ENCODE peak calls at places on chromosome 14, in eight cellular contexts. P, X, J, N, K, B, M and R are unnamed samples.

GRCh38 chr14:105420141-105420975 is 731 bp downstream of the MTA1 start:
- DNase-seq in P (no peak), X (no peak), J (no peak), N (no peak), K (no peak), B (no peak), M (no peak), R (peak; percentile 24)

GRCh38 chr14:86604546-86604945 is 1074.6 kb downstream of the FLRT2 start:
- DNase-seq in P (no peak), X (no peak), J (no peak), N (no peak), K (no peak), B (no peak), M (no peak), R (no peak)

GRCh38 chr14:34722723-34723545 is 8.5 kb upstream of the CFL2 start:
- DNase-seq in P (peak; percentile 32), X (no peak), J (no peak), N (peak; percentile 78), K (peak; percentile 61), B (peak; percentile 27), M (peak; percentile 59), R (peak; percentile 60)

GRCh38 chr14:80621701-80622100 is 319.8 kb downstream of the CEP128 start:
- DNase-seq in P (no peak), X (no peak), J (no peak), N (peak; percentile 71), K (peak; percentile 16), B (no peak), M (no peak), R (no peak)

GRCh38 chr14:101962503-101962874 is 1.9 kb upstream of the DYNC1H1 start:
- DNase-seq in P (peak; percentile 74), X (peak; percentile 88), J (no peak), N (no peak), K (peak; percentile 21), B (peak; percentile 64), M (no peak), R (no peak)

GRCh38 chr14:29782041-29782440 is 145.6 kb downstream of the PRKD1 start:
- DNase-seq in P (no peak), X (no peak), J (no peak), N (no peak), K (no peak), B (no peak), M (no peak), R (no peak)

GRCh38 chr14:61965030-61965745 is 203.0 kb downstream of the SNAPC1 start:
- DNase-seq in P (no peak), X (no peak), J (no peak), N (no peak), K (no peak), B (no peak), M (no peak), R (peak; percentile 11)

GRCh38 chr14:106845286-106846087 is 1319.1 kb downstream of the TMEM121 start:
- DNase-seq in P (peak; percentile 87), X (no peak), J (peak; percentile 73), N (no peak), K (no peak), B (peak; percentile 92), M (no peak), R (peak; percentile 68)

GRCh38 chr14:88228519-88229236 is 94.4 kb downstream of the KCNK10 start:
- DNase-seq in P (no peak), X (no peak), J (no peak), N (no peak), K (no peak), B (no peak), M (no peak), R (no peak)

GRCh38 chr14:95523818-95524448 is 7.5 kb upstream of the SYNE3 start:
- DNase-seq in P (peak; percentile 56), X (peak; percentile 76), J (no peak), N (peak; percentile 58), K (no peak), B (peak; percentile 79), M (no peak), R (peak; percentile 73)

GRCh38 chr14:103563089-103563620 is 395 bp downstream of the COA8 start:
- DNase-seq in P (peak; percentile 69), X (peak; percentile 93), J (no peak), N (no peak), K (peak; percentile 42), B (peak; percentile 76), M (peak; percentile 46), R (no peak)

GRCh38 chr14:91154851-91155625 is 41.2 kb downstream of the DGLUCY start:
- DNase-seq in P (peak; percentile 64), X (peak; percentile 86), J (no peak), N (peak; percentile 88), K (peak; percentile 29), B (peak; percentile 92), M (peak; percentile 70), R (peak; percentile 61)

GRCh38 chr14:80427101-80427500 is 215.8 kb upstream of the DIO2 start:
- DNase-seq in P (no peak), X (no peak), J (no peak), N (no peak), K (no peak), B (no peak), M (no peak), R (no peak)

GRCh38 chr14:80325112-80325511 is 113.8 kb upstream of the DIO2 start:
- DNase-seq in P (no peak), X (no peak), J (no peak), N (no peak), K (no peak), B (no peak), M (no peak), R (no peak)

GRCh38 chr14:105092124-105092911 is 27.1 kb upstream of the GPR132 start:
- DNase-seq in P (peak; percentile 46), X (peak; percentile 88), J (no peak), N (no peak), K (no peak), B (peak; percentile 81), M (peak; percentile 39), R (no peak)

GRCh38 chr14:101066826-101067508 is 163.4 kb upstream of the RTL1 start:
- DNase-seq in P (no peak), X (peak; percentile 71), J (no peak), N (no peak), K (no peak), B (peak; percentile 1), M (peak; percentile 4), R (no peak)

GRCh38 chr14:83044001-83044400 is 1510.3 kb upstream of the SEL1L start:
- DNase-seq in P (no peak), X (no peak), J (no peak), N (no peak), K (no peak), B (no peak), M (no peak), R (no peak)

GRCh38 chr14:35221462-35221861 is 70.7 kb upstream of the PSMA6 start:
- DNase-seq in P (no peak), X (no peak), J (no peak), N (no peak), K (no peak), B (no peak), M (no peak), R (no peak)

GRCh38 chr14:87993485-87993809 is 465 bp upstream of the GALC start:
- DNase-seq in P (no peak), X (no peak), J (no peak), N (no peak), K (no peak), B (no peak), M (no peak), R (no peak)

DNA sequence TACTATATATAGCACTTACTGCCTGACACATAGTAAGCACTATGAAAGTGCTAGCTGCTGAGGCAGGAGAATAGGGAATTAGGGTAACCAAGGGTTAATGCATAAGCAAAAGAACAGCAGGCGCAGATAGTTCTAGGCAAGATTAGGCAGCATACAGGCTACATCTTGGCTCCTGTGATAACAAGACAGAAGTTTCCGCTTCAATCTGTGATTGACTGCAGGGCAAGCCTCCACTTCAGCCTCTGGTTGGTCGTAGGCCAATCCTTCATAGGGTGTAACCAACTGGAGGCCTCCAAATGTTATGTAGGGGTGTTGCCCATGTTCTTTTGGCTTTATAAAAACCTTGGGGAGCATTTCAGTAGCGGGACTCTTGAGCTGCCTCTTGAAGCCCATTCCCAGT is 46.9 kb downstream of the KLHL28 start:
- DNase-seq in P (no peak), X (no peak), J (no peak), N (no peak), K (no peak), B (no peak), M (no peak), R (no peak)
- H3K4me3 ChIP-seq in P (no peak overlapping the region), X (no peak overlapping the region), J (no peak overlapping the region), N (no peak overlapping the region), K (no peak overlapping the region), B (no peak overlapping the region), M (no peak overlapping the region), R (no peak overlapping the region)

GRCh38 chr14:20866963-20867362 is 24.2 kb upstream of the RNASE3 start:
- DNase-seq in P (no peak), X (no peak), J (no peak), N (peak; percentile 24), K (peak; percentile 16), B (no peak), M (no peak), R (peak; percentile 41)
- TF ChIP-seq CTCF in P (no peak), X (no peak), J (peak; percentile 30), N (peak; percentile 51), K (peak; percentile 67), B (no peak), M (no peak), R (peak; percentile 66)

GRCh38 chr14:50830932-50831703 is at the start of gene NIN:
- DNase-seq in P (peak; percentile 83), X (peak; percentile 92), J (no peak), N (peak; percentile 71), K (no peak), B (peak; percentile 83), M (peak; percentile 60), R (peak; percentile 87)
- TF ChIP-seq POLR2A in P (no peak), X (no peak), J (peak; percentile 72), N (peak; percentile 60), K (no peak), B (peak; percentile 48), M (peak; percentile 62), R (peak; percentile 51)

DNA sequence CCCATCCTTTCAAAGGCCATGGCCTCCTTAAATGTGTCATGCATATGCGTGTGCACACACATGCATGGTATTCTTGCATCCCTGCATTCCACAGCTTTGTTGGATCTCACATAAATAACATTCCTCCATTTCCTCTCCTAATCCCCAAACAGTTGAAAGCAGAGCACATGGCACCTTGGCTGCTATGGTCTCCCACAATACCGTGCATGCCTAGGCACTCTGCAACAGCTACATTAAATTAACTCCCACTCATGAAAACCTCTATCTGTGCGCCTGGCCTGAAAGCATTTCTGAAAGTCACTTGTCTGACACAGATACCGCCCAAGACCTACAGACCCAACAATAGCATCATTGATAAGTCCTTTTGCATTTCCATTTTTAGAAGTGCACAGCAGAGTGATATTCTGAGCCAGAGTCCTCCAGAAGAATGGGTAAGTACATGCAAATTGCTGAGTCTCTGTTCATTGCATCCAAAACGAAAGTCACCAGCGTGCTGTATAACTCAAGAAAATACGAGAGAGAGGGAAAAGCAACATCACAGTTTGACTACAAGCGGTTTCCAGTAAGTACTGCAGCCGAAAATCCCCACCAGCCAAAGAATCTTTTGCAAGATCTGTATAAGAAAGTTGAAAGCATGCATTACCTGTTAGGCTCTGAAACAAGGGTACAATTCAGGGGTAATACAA is 436 bp downstream of the ASB2 start:
- DNase-seq in P (no peak), X (no peak), J (peak; percentile 92), N (no peak), K (no peak), B (no peak), M (no peak), R (no peak)
- H3K4me3 ChIP-seq in P (peak overlapping the region; percentile 6), X (no peak overlapping the region), J (peak overlapping the region; percentile 67), N (no peak overlapping the region), K (no peak overlapping the region), B (peak overlapping the region; percentile 28), M (peak overlapping the region; percentile 45), R (no peak overlapping the region)